ENCODE peak calls at places on chromosomes 6 and 20, in four cellular contexts. B is left lung, N is fibroblast of the aortic adventitia, S is body of pancreas. P is an unnamed sample.

GRCh38 chr6:3340891-3341290 is 82.1 kb downstream of the PSMG4 start:
- DNase-seq in B (no peak), N (peak), S (no peak), P (no peak)

GRCh38 chr20:59402697-59403096 is 102.3 kb downstream of the EDN3 start:
- DNase-seq in B (no peak), N (no peak), S (peak), P (no peak)

GRCh38 chr6:27608916-27609883 is 136.3 kb upstream of the ZNF184 start:
- DNase-seq in B (no peak), N (peak), S (peak), P (no peak)

GRCh38 chr20:5999783-6000182 is 49.3 kb downstream of the MCM8 start:
- DNase-seq in B (no peak), N (no peak), S (no peak), P (no peak)

GRCh38 chr20:24863356-24863755 is 85.7 kb upstream of the CST7 start:
- DNase-seq in B (no peak), N (peak), S (no peak), P (no peak)

GRCh38 chr20:33825340-33826269 is 14.5 kb downstream of the CHMP4B start:
- DNase-seq in B (no peak), N (no peak), S (no peak), P (no peak)

GRCh38 chr6:167113935-167114910 is 8.7 kb upstream of the CCR6 start:
- DNase-seq in B (no peak), N (no peak), S (no peak), P (no peak)

GRCh38 chr6:70651326-70651905 is 16.3 kb upstream of the SMAP1 start:
- DNase-seq in B (no peak), N (no peak), S (no peak), P (no peak)

GRCh38 chr6:1002989-1003388 is 308.9 kb upstream of the FOXQ1 start:
- DNase-seq in B (no peak), N (no peak), S (no peak), P (no peak)

GRCh38 chr20:6956574-6956973 is 189.1 kb downstream of the BMP2 start:
- DNase-seq in B (no peak), N (no peak), S (no peak), P (no peak)

GRCh38 chr20:421685-422250 is 13.7 kb downstream of the RBCK1 start:
- DNase-seq in B (no peak), N (no peak), S (no peak), P (no peak)

GRCh38 chr6:121944361-121944760 is 455.1 kb upstream of the HSF2 start:
- DNase-seq in B (no peak), N (peak), S (no peak), P (no peak)

GRCh38 chr6:137823826-137824501 is 43.1 kb upstream of the TNFAIP3 start:
- DNase-seq in B (no peak), N (peak), S (no peak), P (peak)

GRCh38 chr20:49475979-49476378 is 6.5 kb downstream of the KCNB1 start:
- DNase-seq in B (no peak), N (no peak), S (no peak), P (no peak)

GRCh38 chr6:105592329-105592728 is 189.4 kb upstream of the PREP start:
- DNase-seq in B (no peak), N (peak), S (no peak), P (no peak)

GRCh38 chr20:46367967-46368901 is 38.2 kb downstream of the ELMO2 start:
- DNase-seq in B (no peak), N (no peak), S (no peak), P (no peak)

GRCh38 chr6:137745321-137745720 is 121.7 kb upstream of the TNFAIP3 start:
- DNase-seq in B (no peak), N (no peak), S (no peak), P (no peak)

GRCh38 chr20:36827541-36828279 is 48.2 kb upstream of the TLDC2 start:
- DNase-seq in B (no peak), N (no peak), S (no peak), P (no peak)

GRCh38 chr6:64732888-64733287 is 974.1 kb downstream of the EYS start:
- DNase-seq in B (no peak), N (no peak), S (no peak), P (no peak)

GRCh38 chr6:125546827-125547226 is 202.6 kb upstream of the HEY2 start:
- DNase-seq in B (no peak), N (peak), S (no peak), P (no peak)

GRCh38 chr20:33724439-33725094 is 4.5 kb upstream of the PXMP4 start:
- DNase-seq in B (no peak), N (peak), S (no peak), P (no peak)

GRCh38 chr6:168016756-168017525 is 19.5 kb downstream of the KIF25 start:
- DNase-seq in B (no peak), N (no peak), S (no peak), P (no peak)

GRCh38 chr6:123648723-123649122 is 12.0 kb upstream of the TRDN start:
- DNase-seq in B (no peak), N (no peak), S (no peak), P (no peak)
- TF ChIP-seq CTCF in B (no peak), N (no peak), S (no peak), P (no peak)

GRCh38 chr6:42510795-42511194 is 53.0 kb upstream of the UBR2 start:
- DNase-seq in B (no peak), N (no peak), S (no peak), P (no peak)
- TF ChIP-seq CTCF in B (no peak), N (no peak), S (no peak), P (no peak)

GRCh38 chr6:74753883-74754600 is 451.8 kb downstream of the COL12A1 start:
- DNase-seq in B (no peak), N (no peak), S (no peak), P (no peak)

GRCh38 chr6:74756903-74757302 is 448.9 kb downstream of the COL12A1 start:
- DNase-seq in B (no peak), N (no peak), S (no peak), P (no peak)

GRCh38 chr6:74757788-74758187 is 448.1 kb downstream of the COL12A1 start:
- DNase-seq in B (no peak), N (no peak), S (no peak), P (no peak)

GRCh38 chr6:74755748-74756147 is 450.1 kb downstream of the COL12A1 start:
- DNase-seq in B (no peak), N (peak), S (no peak), P (no peak)

GRCh38 chr6:74755196-74755595 is 450.7 kb downstream of the COL12A1 start:
- DNase-seq in B (peak), N (no peak), S (no peak), P (no peak)
- TF ChIP-seq CTCF in B (no peak), N (no peak), S (no peak), P (no peak)

GRCh38 chr6:5173862-5174643 is 86.7 kb downstream of the LYRM4 start:
- DNase-seq in B (no peak), N (no peak), S (no peak), P (peak)

GRCh38 chr6:5172057-5172683 is 87.0 kb downstream of the PPP1R3G start:
- DNase-seq in B (no peak), N (no peak), S (no peak), P (no peak)

GRCh38 chr6:5175635-5176034 is 85.1 kb downstream of the LYRM4 start:
- DNase-seq in B (no peak), N (no peak), S (no peak), P (peak)

GRCh38 chr6:5174756-5175155 is 86.0 kb downstream of the LYRM4 start:
- DNase-seq in B (no peak), N (no peak), S (no peak), P (no peak)

GRCh38 chr6:5175195-5175594 is 85.6 kb downstream of the LYRM4 start:
- DNase-seq in B (no peak), N (no peak), S (no peak), P (no peak)
- TF ChIP-seq CTCF in B (no peak), N (peak), S (no peak), P (no peak)

GRCh38 chr20:35277531-35278395 is at the start of gene MMP24OS:
- DNase-seq in B (peak), N (peak), S (peak), P (peak)
- TF ChIP-seq CTCF in B (no peak), N (peak), S (no peak), P (no peak)

DNA sequence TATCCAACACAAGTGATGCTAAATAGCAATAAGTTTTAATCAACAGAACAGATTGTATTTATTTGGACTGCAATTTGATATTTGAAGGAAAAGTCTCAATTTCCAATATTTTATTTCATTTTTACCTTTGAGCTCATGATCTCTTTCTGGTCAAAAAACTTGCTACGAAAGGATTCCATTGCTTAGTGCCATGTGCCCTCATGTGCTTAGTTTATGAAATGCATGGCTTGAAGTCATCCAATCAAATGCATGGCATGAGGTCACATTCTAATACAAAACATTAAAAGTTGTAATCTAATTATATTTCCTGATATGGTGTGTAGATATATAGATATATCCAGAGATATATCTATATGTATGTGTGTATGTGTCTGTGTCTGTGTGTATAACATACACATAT is 321.2 kb upstream of the ADGRB3 start:
- DNase-seq in B (no peak), N (peak), S (no peak), P (no peak)
- TF ChIP-seq CTCF in B (no peak), N (peak), S (no peak), P (no peak)

GRCh38 chr6:119343167-119343566 is 6.4 kb downstream of the MAN1A1 start:
- DNase-seq in B (no peak), N (no peak), S (no peak), P (no peak)
- TF ChIP-seq CTCF in B (no peak), N (no peak), S (no peak), P (no peak)

GRCh38 chr6:90497411-90497810 is 89.5 kb downstream of the MAP3K7 start:
- DNase-seq in B (no peak), N (no peak), S (no peak), P (no peak)
- TF ChIP-seq CTCF in B (no peak), N (no peak), S (no peak), P (no peak)

GRCh38 chr20:53901064-53901463 is 169.3 kb downstream of the BCAS1 start:
- DNase-seq in B (no peak), N (peak), S (no peak), P (no peak)
- TF ChIP-seq CTCF in B (no peak), N (no peak), S (no peak), P (no peak)

DNA sequence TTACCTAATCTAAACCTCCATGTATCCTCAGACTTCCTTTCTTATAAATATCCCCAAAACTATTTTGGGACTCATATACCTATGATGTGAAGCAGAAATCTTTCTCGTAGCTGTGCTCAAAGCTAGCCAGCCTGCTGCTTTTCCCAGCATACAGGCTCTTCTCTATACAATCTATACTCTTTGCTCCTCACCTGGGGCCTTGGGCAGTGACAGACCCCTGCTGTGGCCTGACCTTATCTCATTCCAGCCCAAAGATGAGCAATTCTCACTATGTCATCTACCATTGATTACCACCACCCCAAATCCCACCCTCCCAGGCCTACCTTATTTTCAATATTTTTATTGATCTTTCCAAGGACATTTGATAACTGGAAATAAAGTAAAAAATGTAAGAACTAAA is 83.2 kb upstream of the FBXL4 start:
- DNase-seq in B (no peak), N (no peak), S (no peak), P (no peak)
- TF ChIP-seq CTCF in B (no peak), N (no peak), S (no peak), P (no peak)